ENCODE peak calls at places on chromosomes 4 and X, in eight cellular contexts. F, W, U, Q, Y, N, T and X are unnamed samples.

GRCh38 chrX:40273356-40274050 is 175.7 kb upstream of the BCOR start:
- DNase-seq in F (no peak), W (no peak), U (no peak), Q (no peak), Y (peak; percentile 62), N (no peak), T (no peak), X (no peak)

GRCh38 chr4:56755901-56756300 is 65.6 kb downstream of the SPINK2 start:
- DNase-seq in F (no peak), W (no peak), U (no peak), Q (no peak), Y (no peak), N (no peak), T (no peak), X (no peak)

GRCh38 chr4:109432676-109433075 is 939 bp upstream of the SEC24B start:
- DNase-seq in F (no peak), W (no peak), U (no peak), Q (no peak), Y (peak; percentile 79), N (peak; percentile 44), T (no peak), X (no peak)

GRCh38 chr4:72375050-72375736 is 193.8 kb downstream of the ADAMTS3 start:
- DNase-seq in F (no peak), W (no peak), U (no peak), Q (no peak), Y (peak; percentile 69), N (no peak), T (no peak), X (no peak)

GRCh38 chr4:17336524-17336941 is 175.4 kb downstream of the QDPR start:
- DNase-seq in F (no peak), W (no peak), U (peak; percentile 47), Q (peak; percentile 17), Y (no peak), N (no peak), T (no peak), X (peak; percentile 67)

GRCh38 chr4:45661893-45662292 is 462.0 kb downstream of the GABRG1 start:
- DNase-seq in F (no peak), W (no peak), U (no peak), Q (no peak), Y (no peak), N (no peak), T (no peak), X (no peak)

GRCh38 chr4:186685744-186686143 is 37.9 kb downstream of the FAT1 start:
- DNase-seq in F (no peak), W (no peak), U (no peak), Q (no peak), Y (peak; percentile 79), N (no peak), T (no peak), X (no peak)

GRCh38 chrX:40938418-40938817 is 146.8 kb upstream of the USP9X start:
- DNase-seq in F (no peak), W (no peak), U (no peak), Q (no peak), Y (no peak), N (no peak), T (no peak), X (no peak)

GRCh38 chr4:13950491-13950890 is 323.0 kb upstream of the BOD1L1 start:
- DNase-seq in F (no peak), W (no peak), U (no peak), Q (no peak), Y (no peak), N (no peak), T (no peak), X (no peak)

GRCh38 chr4:13953083-13953482 is 325.6 kb upstream of the BOD1L1 start:
- DNase-seq in F (no peak), W (no peak), U (peak; percentile 1), Q (no peak), Y (no peak), N (no peak), T (no peak), X (no peak)

GRCh38 chr4:13956947-13957346 is 329.4 kb upstream of the BOD1L1 start:
- DNase-seq in F (no peak), W (no peak), U (no peak), Q (no peak), Y (no peak), N (no peak), T (no peak), X (no peak)

DNA sequence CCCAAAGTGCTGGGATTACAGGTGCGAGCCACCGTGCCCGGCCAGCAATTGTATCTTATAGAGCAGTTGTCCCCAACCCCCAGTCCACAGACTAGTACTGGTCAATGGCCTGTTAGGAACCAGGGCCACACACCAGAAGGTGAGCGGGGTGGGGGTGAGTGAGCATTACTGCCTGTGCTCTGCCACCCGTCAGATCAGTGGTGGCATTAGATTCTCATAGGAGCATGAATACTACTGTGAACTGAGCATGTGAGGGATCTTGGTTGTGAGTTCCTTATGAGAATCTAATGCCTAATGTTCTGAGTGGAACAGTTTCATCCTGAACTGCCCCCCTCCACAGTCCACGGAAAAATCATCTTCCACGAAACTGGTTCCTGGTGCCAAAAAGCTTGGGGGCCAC is 328.0 kb upstream of the BOD1L1 start:
- DNase-seq in F (no peak), W (no peak), U (no peak), Q (no peak), Y (no peak), N (no peak), T (no peak), X (no peak)
- TF ChIP-seq CTCF in F (no peak), W (no peak), U (no peak), Q (no peak), Y (no peak), N (no peak), T (no peak), X (no peak)

DNA sequence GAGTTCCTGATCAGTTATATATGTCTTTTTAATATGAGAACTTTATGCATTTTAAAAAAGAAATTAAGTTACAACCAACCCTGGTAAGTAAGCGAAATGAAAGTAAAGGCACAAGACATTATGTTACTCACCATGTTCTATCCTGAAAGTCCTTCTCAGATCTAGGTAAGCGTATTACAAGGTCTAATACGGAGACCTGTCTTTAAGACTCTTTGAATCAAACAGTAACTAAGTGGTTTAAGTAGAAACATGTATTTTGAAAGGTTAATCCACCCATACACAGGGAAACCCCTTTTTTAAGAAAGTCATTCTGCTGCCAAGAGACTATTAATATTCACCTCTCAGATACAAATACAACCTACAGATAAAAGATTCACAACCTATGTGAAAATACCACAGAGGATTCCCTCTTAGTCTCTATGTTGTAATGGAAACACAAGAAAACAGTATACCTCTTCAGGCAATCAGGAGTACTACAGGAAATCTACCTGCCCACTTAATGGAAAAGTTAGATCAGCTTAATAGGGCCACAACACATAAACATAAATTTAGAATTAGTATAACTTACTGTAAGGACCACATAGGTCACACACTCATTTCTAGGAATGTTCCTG is 63.2 kb upstream of the TNIP3 start:
- DNase-seq in F (no peak), W (no peak), U (peak; percentile 25), Q (no peak), Y (no peak), N (no peak), T (no peak), X (peak; percentile 23)
- TF ChIP-seq CTCF in F (no peak), W (no peak), U (no peak), Q (no peak), Y (no peak), N (peak; percentile 10), T (no peak), X (no peak)

DNA sequence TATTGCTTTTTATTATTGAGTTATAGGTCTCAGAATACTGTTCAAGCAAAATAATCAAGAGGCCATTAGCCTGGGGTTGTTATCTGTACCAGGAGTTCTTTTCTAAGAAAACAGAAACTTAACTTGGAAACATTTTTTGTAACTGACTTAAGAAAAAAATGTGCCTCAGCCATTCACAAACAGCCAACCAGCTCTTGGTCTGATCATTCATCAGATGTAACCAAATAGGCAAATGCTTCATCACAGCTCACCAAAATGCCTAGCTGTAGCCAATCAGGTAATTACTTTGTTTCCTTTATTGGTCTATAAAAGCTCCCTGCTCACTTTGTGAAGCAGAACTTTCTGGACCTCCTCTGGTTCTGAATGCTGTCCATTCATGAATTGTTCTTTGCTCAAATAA is 387.7 kb downstream of the FAT4 start:
- DNase-seq in F (no peak), W (no peak), U (no peak), Q (no peak), Y (no peak), N (no peak), T (no peak), X (no peak)
- TF ChIP-seq CTCF in F (no peak), W (no peak), U (no peak), Q (no peak), Y (no peak), N (no peak), T (no peak), X (no peak)

DNA sequence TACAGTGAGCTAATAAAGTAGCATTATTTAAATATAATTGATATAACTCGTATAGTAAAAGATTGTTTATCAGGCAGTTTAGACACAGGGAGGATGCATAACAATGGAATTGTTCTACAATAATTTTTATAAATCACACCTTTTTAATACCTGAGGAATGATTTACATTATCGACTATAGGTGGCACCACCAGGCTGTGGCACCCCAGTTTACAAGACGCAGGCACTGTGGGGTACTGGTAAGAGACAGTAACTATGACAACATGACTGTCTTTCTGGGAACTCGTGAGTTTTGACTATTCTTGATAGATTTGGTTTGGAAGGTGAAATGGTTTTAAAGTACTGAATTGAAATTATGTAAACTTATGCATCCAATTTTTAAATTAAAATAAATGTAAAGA is 27.1 kb upstream of the STBD1 start:
- DNase-seq in F (no peak), W (no peak), U (no peak), Q (no peak), Y (no peak), N (no peak), T (no peak), X (no peak)
- TF ChIP-seq CTCF in F (no peak), W (no peak), U (peak; percentile 14), Q (no peak), Y (no peak), N (no peak), T (no peak), X (no peak)

DNA sequence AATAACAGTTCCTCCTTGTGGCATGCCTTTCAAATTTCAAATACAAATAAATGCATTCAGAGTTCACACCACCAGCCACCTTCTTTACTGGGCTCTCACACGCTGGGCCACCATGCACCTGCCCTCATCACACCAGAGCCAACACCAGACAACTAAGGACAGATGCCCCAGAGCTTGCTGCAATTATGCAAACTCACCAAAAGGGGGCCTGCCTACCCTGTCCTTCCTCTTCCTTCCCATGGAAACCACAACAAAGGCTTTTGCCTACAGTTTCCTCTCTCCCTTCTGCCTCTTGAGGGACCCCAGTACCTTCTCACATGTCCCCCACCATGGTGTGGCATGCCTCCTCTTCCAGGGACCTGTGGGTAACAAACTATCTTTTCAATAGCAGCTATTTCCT is 1333.9 kb upstream of the TENM3 start:
- DNase-seq in F (peak; percentile 9), W (no peak), U (no peak), Q (no peak), Y (peak; percentile 32), N (no peak), T (peak; percentile 46), X (no peak)
- TF ChIP-seq CTCF in F (peak; percentile 32), W (no peak), U (no peak), Q (no peak), Y (peak; percentile 50), N (no peak), T (peak; percentile 64), X (no peak)